ENCODE peak calls at places on chromosome 13, in ten cellular contexts. One of them, this sample, is unnamed.

GRCh38 chr13:109200556-109200955 is 571.1 kb downstream of the MYO16 start:
- DNase-seq in body of pancreas: no peak
- DNase-seq in H1: no peak
- DNase-seq in colonic mucosa: no peak
- DNase-seq in ascending aorta: no peak
- DNase-seq in upper lobe of right lung: no peak
- DNase-seq in uterus: no peak
- DNase-seq in thoracic aorta: no peak
- DNase-seq in breast epithelium: no peak
- DNase-seq in psoas muscle: no peak
- DNase-seq in this sample: no peak

GRCh38 chr13:25874907-25875306 is 176.9 kb downstream of the SHISA2 start:
- DNase-seq in uterus: no peak
- DNase-seq in body of pancreas: no peak
- DNase-seq in psoas muscle: no peak
- DNase-seq in upper lobe of right lung: no peak
- DNase-seq in colonic mucosa: no peak
- DNase-seq in H1: no peak
- DNase-seq in ascending aorta: no peak
- DNase-seq in thoracic aorta: no peak
- DNase-seq in breast epithelium: no peak
- DNase-seq in this sample: no peak

GRCh38 chr13:30038884-30039283 is 188.5 kb upstream of the UBL3 start:
- DNase-seq in uterus: peak; percentile 43
- DNase-seq in upper lobe of right lung: no peak
- DNase-seq in thoracic aorta: no peak
- DNase-seq in colonic mucosa: no peak
- DNase-seq in psoas muscle: no peak
- DNase-seq in body of pancreas: no peak
- DNase-seq in breast epithelium: no peak
- DNase-seq in ascending aorta: no peak
- DNase-seq in H1: no peak
- DNase-seq in this sample: no peak

GRCh38 chr13:24511019-24511823 is 1.4 kb downstream of the PARP4 start:
- DNase-seq in thoracic aorta: no peak
- DNase-seq in H1: no peak
- DNase-seq in breast epithelium: peak; percentile 22
- DNase-seq in body of pancreas: no peak
- DNase-seq in psoas muscle: no peak
- DNase-seq in ascending aorta: no peak
- DNase-seq in upper lobe of right lung: no peak
- DNase-seq in colonic mucosa: peak; percentile 66
- DNase-seq in uterus: no peak
- DNase-seq in this sample: peak; percentile 94

GRCh38 chr13:105778196-105778595 is 757.3 kb downstream of the EFNB2 start:
- DNase-seq in uterus: no peak
- DNase-seq in H1: no peak
- DNase-seq in psoas muscle: no peak
- DNase-seq in upper lobe of right lung: no peak
- DNase-seq in breast epithelium: no peak
- DNase-seq in body of pancreas: no peak
- DNase-seq in thoracic aorta: no peak
- DNase-seq in colonic mucosa: no peak
- DNase-seq in ascending aorta: no peak
- DNase-seq in this sample: peak; percentile 59

GRCh38 chr13:89212186-89212585 is 1541.0 kb downstream of the SLITRK5 start:
- DNase-seq in H1: no peak
- DNase-seq in body of pancreas: no peak
- DNase-seq in thoracic aorta: no peak
- DNase-seq in upper lobe of right lung: no peak
- DNase-seq in breast epithelium: no peak
- DNase-seq in uterus: no peak
- DNase-seq in colonic mucosa: no peak
- DNase-seq in psoas muscle: no peak
- DNase-seq in ascending aorta: no peak
- DNase-seq in this sample: no peak

GRCh38 chr13:102487330-102487729 is 85.5 kb upstream of the FGF14 start:
- DNase-seq in body of pancreas: no peak
- DNase-seq in upper lobe of right lung: no peak
- DNase-seq in colonic mucosa: no peak
- DNase-seq in psoas muscle: no peak
- DNase-seq in uterus: no peak
- DNase-seq in ascending aorta: no peak
- DNase-seq in thoracic aorta: no peak
- DNase-seq in H1: no peak
- DNase-seq in breast epithelium: no peak
- DNase-seq in this sample: no peak

GRCh38 chr13:80074143-80074752 is 266.7 kb downstream of the SPRY2 start:
- DNase-seq in psoas muscle: no peak
- DNase-seq in upper lobe of right lung: no peak
- DNase-seq in colonic mucosa: no peak
- DNase-seq in breast epithelium: no peak
- DNase-seq in body of pancreas: no peak
- DNase-seq in uterus: no peak
- DNase-seq in H1: no peak
- DNase-seq in ascending aorta: no peak
- DNase-seq in thoracic aorta: no peak
- DNase-seq in this sample: no peak

GRCh38 chr13:102773441-102774209 is at the start of gene TEX30:
- DNase-seq in body of pancreas: peak; percentile 84
- DNase-seq in uterus: peak; percentile 70
- DNase-seq in ascending aorta: peak; percentile 38
- DNase-seq in thoracic aorta: peak; percentile 27
- DNase-seq in psoas muscle: peak; percentile 92
- DNase-seq in breast epithelium: peak; percentile 59
- DNase-seq in H1: peak; percentile 88
- DNase-seq in colonic mucosa: peak; percentile 83
- DNase-seq in upper lobe of right lung: peak; percentile 93
- DNase-seq in this sample: peak; percentile 62

GRCh38 chr13:88248393-88248792 is 577.2 kb downstream of the SLITRK5 start:
- DNase-seq in upper lobe of right lung: no peak
- DNase-seq in breast epithelium: no peak
- DNase-seq in colonic mucosa: no peak
- DNase-seq in ascending aorta: no peak
- DNase-seq in body of pancreas: no peak
- DNase-seq in thoracic aorta: no peak
- DNase-seq in H1: no peak
- DNase-seq in uterus: no peak
- DNase-seq in psoas muscle: no peak
- DNase-seq in this sample: no peak

GRCh38 chr13:31172535-31172934 is 10.8 kb upstream of the HSPH1 start:
- DNase-seq in ascending aorta: no peak
- DNase-seq in psoas muscle: no peak
- DNase-seq in breast epithelium: no peak
- DNase-seq in uterus: no peak
- DNase-seq in H1: no peak
- DNase-seq in upper lobe of right lung: no peak
- DNase-seq in body of pancreas: no peak
- DNase-seq in colonic mucosa: no peak
- DNase-seq in thoracic aorta: no peak
- DNase-seq in this sample: peak; percentile 98

GRCh38 chr13:39961036-39961435 is 305.6 kb downstream of the COG6 start:
- DNase-seq in psoas muscle: no peak
- DNase-seq in upper lobe of right lung: no peak
- DNase-seq in thoracic aorta: no peak
- DNase-seq in body of pancreas: no peak
- DNase-seq in breast epithelium: no peak
- DNase-seq in ascending aorta: no peak
- DNase-seq in uterus: no peak
- DNase-seq in colonic mucosa: no peak
- DNase-seq in H1: no peak
- DNase-seq in this sample: no peak

GRCh38 chr13:109400192-109400591 is 386.2 kb downstream of the IRS2 start:
- DNase-seq in H1: no peak
- DNase-seq in psoas muscle: no peak
- DNase-seq in uterus: no peak
- DNase-seq in upper lobe of right lung: peak; percentile 72
- DNase-seq in breast epithelium: no peak
- DNase-seq in ascending aorta: no peak
- DNase-seq in thoracic aorta: no peak
- DNase-seq in colonic mucosa: peak; percentile 26
- DNase-seq in body of pancreas: no peak
- DNase-seq in this sample: no peak

GRCh38 chr13:67221630-67222226 is 8.4 kb downstream of the PCDH9 start:
- DNase-seq in colonic mucosa: no peak
- DNase-seq in breast epithelium: no peak
- DNase-seq in psoas muscle: no peak
- DNase-seq in upper lobe of right lung: no peak
- DNase-seq in body of pancreas: no peak
- DNase-seq in uterus: no peak
- DNase-seq in thoracic aorta: no peak
- DNase-seq in ascending aorta: no peak
- DNase-seq in H1: no peak
- DNase-seq in this sample: no peak

GRCh38 chr13:75481176-75482069 is 546 bp downstream of the TBC1D4 start:
- DNase-seq in upper lobe of right lung: peak; percentile 75
- DNase-seq in thoracic aorta: no peak
- DNase-seq in colonic mucosa: peak; percentile 52
- DNase-seq in body of pancreas: peak; percentile 34
- DNase-seq in psoas muscle: peak; percentile 69
- DNase-seq in ascending aorta: no peak
- DNase-seq in breast epithelium: no peak
- DNase-seq in uterus: peak; percentile 25
- DNase-seq in H1: peak; percentile 86
- DNase-seq in this sample: no peak

DNA sequence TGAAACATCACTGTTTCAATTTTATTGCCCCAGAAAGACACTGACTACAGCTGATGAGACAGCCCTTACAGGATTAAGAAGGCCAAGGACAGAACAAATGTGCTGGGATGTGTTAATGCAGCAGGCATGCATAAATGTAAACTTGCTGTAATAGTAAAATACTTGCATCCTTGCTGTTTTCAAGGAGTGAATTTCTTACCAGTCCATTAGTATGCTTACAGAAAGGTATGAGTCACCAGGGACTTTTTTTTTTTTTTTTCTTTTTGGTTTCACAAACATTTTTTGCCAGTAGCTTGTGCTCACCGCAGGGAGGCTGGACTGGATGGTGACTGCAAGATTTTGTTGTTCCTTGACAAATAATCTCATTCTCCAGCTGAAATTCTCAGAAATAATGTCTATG is 55.1 kb downstream of the GPR180 start:
- DNase-seq in ascending aorta: no peak
- DNase-seq in body of pancreas: no peak
- DNase-seq in colonic mucosa: no peak
- DNase-seq in breast epithelium: no peak
- DNase-seq in uterus: no peak
- DNase-seq in H1: no peak
- DNase-seq in upper lobe of right lung: no peak
- DNase-seq in thoracic aorta: no peak
- DNase-seq in psoas muscle: no peak
- DNase-seq in this sample: peak; percentile 91
- TF ChIP-seq CTCF in ascending aorta: no peak
- TF ChIP-seq CTCF in body of pancreas: no peak
- TF ChIP-seq CTCF in colonic mucosa: no peak
- TF ChIP-seq CTCF in breast epithelium: no peak
- TF ChIP-seq CTCF in uterus: no peak
- TF ChIP-seq CTCF in H1: no peak
- TF ChIP-seq CTCF in upper lobe of right lung: no peak
- TF ChIP-seq CTCF in thoracic aorta: no peak
- TF ChIP-seq CTCF in psoas muscle: no peak
- TF ChIP-seq CTCF in this sample: no peak

DNA sequence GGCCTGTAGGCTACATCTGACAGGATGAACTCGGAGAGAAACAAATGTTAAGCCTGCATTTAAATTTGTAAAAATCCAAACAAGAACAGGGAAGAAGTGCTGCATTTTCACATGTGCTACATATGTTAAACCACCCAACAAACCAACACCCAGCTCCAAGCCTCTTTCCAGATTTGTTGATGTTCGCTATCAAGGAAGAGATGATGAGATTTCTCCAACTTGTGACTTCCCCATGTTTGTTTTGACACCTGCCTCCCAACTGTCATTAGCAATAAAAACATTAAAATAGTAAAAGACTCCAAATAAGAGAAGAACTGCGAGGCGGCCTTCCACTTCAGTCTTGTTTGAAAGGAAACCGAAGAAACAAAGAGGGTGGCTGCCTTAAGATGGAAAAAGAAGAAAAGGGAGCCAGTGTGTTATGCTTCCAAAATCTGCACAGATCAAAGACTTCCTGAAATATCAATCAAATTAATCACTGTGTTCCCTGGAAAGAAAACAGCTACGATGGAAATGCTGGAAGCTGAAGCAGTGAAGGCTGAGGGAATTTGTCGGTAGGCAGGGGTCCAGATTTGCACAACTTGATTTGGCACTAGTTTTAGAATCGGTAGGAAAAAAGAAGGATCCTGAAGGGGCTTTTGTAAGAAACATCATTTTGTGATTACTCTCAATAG is 14.0 kb upstream of the GGACT start:
- DNase-seq in body of pancreas: no peak
- DNase-seq in ascending aorta: no peak
- DNase-seq in colonic mucosa: no peak
- DNase-seq in thoracic aorta: no peak
- DNase-seq in psoas muscle: no peak
- DNase-seq in H1: no peak
- DNase-seq in breast epithelium: no peak
- DNase-seq in uterus: no peak
- DNase-seq in upper lobe of right lung: no peak
- DNase-seq in this sample: no peak
- H3K4me3 ChIP-seq in body of pancreas: no peak overlapping the region
- H3K4me3 ChIP-seq in ascending aorta: no peak overlapping the region
- H3K4me3 ChIP-seq in colonic mucosa: no peak overlapping the region
- H3K4me3 ChIP-seq in thoracic aorta: no peak overlapping the region
- H3K4me3 ChIP-seq in psoas muscle: no peak overlapping the region
- H3K4me3 ChIP-seq in H1: no peak overlapping the region
- H3K4me3 ChIP-seq in breast epithelium: no peak overlapping the region
- H3K4me3 ChIP-seq in uterus: no peak overlapping the region
- H3K4me3 ChIP-seq in upper lobe of right lung: no peak overlapping the region
- H3K4me3 ChIP-seq in this sample: no peak overlapping the region

DNA sequence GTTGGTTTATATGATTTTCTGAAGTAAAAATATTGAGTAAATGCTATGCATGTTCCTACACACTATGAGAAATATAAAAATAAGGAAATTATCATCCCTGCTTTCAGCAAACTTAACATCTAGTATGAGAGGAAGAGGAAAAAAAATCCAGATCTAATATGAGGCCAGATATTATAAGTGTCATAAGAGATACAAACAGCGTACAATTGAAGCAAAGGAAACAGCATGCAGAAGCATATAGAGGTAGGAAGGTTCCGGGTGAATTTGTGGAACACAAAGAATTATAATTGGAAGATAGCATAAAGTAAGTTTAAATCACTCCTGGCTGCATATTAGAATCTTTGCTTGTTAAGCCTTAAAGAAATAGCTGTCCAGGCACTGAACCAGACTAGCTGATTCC is 88.3 kb downstream of the PDS5B start:
- DNase-seq in breast epithelium: no peak
- DNase-seq in H1: no peak
- DNase-seq in uterus: no peak
- DNase-seq in upper lobe of right lung: no peak
- DNase-seq in body of pancreas: no peak
- DNase-seq in psoas muscle: no peak
- DNase-seq in colonic mucosa: no peak
- DNase-seq in thoracic aorta: no peak
- DNase-seq in ascending aorta: no peak
- DNase-seq in this sample: no peak
- H3K36me3 ChIP-seq in breast epithelium: no peaks in the 10 kb centered on the region
- H3K36me3 ChIP-seq in H1: peaks cover 11% of the 10 kb centered on the region
- H3K36me3 ChIP-seq in uterus: no peaks in the 10 kb centered on the region
- H3K36me3 ChIP-seq in upper lobe of right lung: peaks cover 15% of the 10 kb centered on the region
- H3K36me3 ChIP-seq in body of pancreas: no peaks in the 10 kb centered on the region
- H3K36me3 ChIP-seq in psoas muscle: peaks cover 48% of the 10 kb centered on the region
- H3K36me3 ChIP-seq in colonic mucosa: no peaks in the 10 kb centered on the region
- H3K36me3 ChIP-seq in thoracic aorta: no peaks in the 10 kb centered on the region
- H3K36me3 ChIP-seq in ascending aorta: peaks cover 20% of the 10 kb centered on the region
- H3K36me3 ChIP-seq in this sample: no peaks in the 10 kb centered on the region

GRCh38 chr13:60733933-60734332 is 336.9 kb downstream of the TDRD3 start:
- DNase-seq in body of pancreas: no peak
- DNase-seq in ascending aorta: no peak
- DNase-seq in breast epithelium: no peak
- DNase-seq in thoracic aorta: no peak
- DNase-seq in uterus: no peak
- DNase-seq in upper lobe of right lung: no peak
- DNase-seq in H1: no peak
- DNase-seq in psoas muscle: no peak
- DNase-seq in colonic mucosa: no peak
- DNase-seq in this sample: no peak
- TF ChIP-seq CTCF in body of pancreas: no peak
- TF ChIP-seq CTCF in ascending aorta: no peak
- TF ChIP-seq CTCF in breast epithelium: no peak
- TF ChIP-seq CTCF in thoracic aorta: no peak
- TF ChIP-seq CTCF in uterus: no peak
- TF ChIP-seq CTCF in upper lobe of right lung: no peak
- TF ChIP-seq CTCF in H1: peak; percentile 5
- TF ChIP-seq CTCF in psoas muscle: no peak
- TF ChIP-seq CTCF in colonic mucosa: no peak
- TF ChIP-seq CTCF in this sample: no peak